ENCODE peak calls at places on chromosomes 6 and 20, in four cellular contexts. W is CD4-positive, CD25-positive, alpha-beta regulatory T cell; G is dorsolateral prefrontal cortex; K is AG04450. R is an unnamed sample.

GRCh38 chr6:128713461-128713860 is 169.5 kb upstream of the LAMA2 start:
- DNase-seq in K (no peak), W (no peak), G (no peak), R (no peak)

GRCh38 chr6:170107606-170108222 is 183.2 kb downstream of the DLL1 start:
- DNase-seq in W (no peak), K (no peak), G (peak; percentile 20), R (no peak)

GRCh38 chr6:37490466-37491015 is 9.2 kb downstream of the CCDC167 start:
- DNase-seq in W (no peak), K (no peak), G (no peak), R (no peak)

GRCh38 chr20:7742479-7742878 is 197.8 kb downstream of the HAO1 start:
- DNase-seq in G (no peak), K (peak; percentile 37), W (no peak), R (no peak)

GRCh38 chr20:57425150-57426013 is 34.2 kb downstream of the RBM38 start:
- DNase-seq in W (no peak), G (no peak), K (no peak), R (no peak)

GRCh38 chr6:52416629-52417151 is 3.5 kb upstream of the EFHC1 start:
- DNase-seq in K (no peak), G (no peak), W (peak; percentile 25), R (peak; percentile 36)

GRCh38 chr20:602357-602970 is 7.6 kb downstream of the TCF15 start:
- DNase-seq in W (no peak), G (no peak), K (no peak), R (no peak)

GRCh38 chr20:61569836-61570235 is 317.8 kb downstream of the CDH4 start:
- DNase-seq in W (no peak), K (no peak), G (no peak), R (no peak)

GRCh38 chr6:32982702-32983492 is 14.5 kb downstream of the BRD2 start:
- DNase-seq in W (no peak), G (no peak), K (no peak), R (no peak)

GRCh38 chr6:91097316-91097878 is 510.5 kb upstream of the MAP3K7 start:
- DNase-seq in G (peak; percentile 60), K (no peak), W (no peak), R (no peak)

GRCh38 chr20:51600016-51600420 is 57.5 kb upstream of the NFATC2 start:
- DNase-seq in K (no peak), G (no peak), W (no peak), R (no peak)

DNA sequence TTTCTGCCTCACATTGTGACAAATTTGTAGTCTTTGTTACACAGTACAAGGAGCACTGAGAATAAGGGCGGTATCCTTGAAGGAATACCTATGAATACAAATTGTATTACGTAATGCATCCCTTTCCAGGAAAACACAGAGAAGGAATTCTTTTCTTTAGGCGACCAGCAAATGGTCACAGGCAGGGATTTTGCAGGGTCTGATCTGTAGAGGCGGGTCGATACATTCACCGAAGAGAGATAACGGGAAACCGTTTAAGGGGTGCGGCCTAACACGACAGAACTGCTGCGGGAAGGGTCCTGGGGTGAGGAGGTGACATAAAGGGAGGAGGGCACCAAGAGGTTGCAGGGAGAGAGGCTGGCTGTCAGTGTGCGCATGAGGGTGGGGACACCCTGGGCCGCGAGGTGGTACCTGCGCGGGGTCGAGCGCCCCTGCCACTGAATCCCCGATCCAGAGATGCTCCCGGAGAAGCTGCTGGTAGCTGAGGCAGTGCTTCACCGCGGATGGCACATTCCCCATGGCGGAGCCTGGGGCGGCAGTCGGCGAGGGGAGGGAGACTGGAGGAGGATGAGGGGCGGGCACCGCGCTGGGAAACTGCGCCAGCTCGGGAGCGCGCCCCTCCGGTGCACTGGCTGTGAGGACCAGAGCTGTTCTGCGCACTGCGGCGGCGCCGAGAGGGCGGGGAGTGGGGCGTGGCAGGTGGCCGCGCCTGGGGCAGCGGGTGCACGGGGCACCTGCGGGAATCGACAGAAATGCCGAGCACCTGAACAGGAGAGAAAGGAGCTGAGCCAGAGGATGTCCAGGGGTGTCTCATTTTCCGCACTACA is at the start of gene HMGCLL1:
- DNase-seq in G (peak; percentile 83), W (no peak), K (no peak), R (peak; percentile 76)
- H3K4me3 ChIP-seq in G (peak within 1 kb of the TSS; percentile 46), W (no peak within 1 kb of the TSS), K (peak within 1 kb of the TSS; percentile 55), R (peak within 1 kb of the TSS; percentile 67)

GRCh38 chr20:2817891-2818595 is 1.9 kb downstream of the TMEM239 start:
- DNase-seq in W (no peak), K (no peak), G (no peak), R (no peak)

GRCh38 chr20:2820896-2821869 is 5.0 kb downstream of the TMEM239 start:
- DNase-seq in G (no peak), W (no peak), K (no peak), R (no peak)

GRCh38 chr20:2820084-2820895 is 4.1 kb downstream of the TMEM239 start:
- DNase-seq in G (no peak), W (no peak), K (no peak), R (no peak)

GRCh38 chr20:2825770-2826169 is 9.6 kb downstream of the TMEM239 start:
- DNase-seq in G (no peak), K (no peak), W (no peak), R (no peak)

DNA sequence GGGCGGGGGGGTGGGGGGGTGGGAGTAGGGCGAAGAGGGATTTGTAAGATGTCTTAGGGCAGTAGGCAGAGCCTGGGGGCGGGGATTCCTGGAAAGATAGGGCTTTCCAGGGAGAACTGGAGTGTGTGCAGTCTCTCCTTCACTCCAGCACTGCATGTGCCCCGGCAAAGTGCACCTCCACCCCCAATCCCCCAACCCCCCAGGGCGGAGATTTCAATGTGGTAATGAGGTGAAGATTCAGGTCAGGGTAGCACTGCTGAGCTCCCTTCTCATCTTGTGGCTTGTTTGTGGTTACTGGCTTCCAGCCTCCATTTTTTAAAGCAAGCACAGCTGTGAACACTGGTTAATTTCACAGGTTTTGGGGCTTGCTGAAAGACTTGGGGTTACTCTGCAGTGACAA is 5.9 kb downstream of the TMEM239 start:
- DNase-seq in G (no peak), W (no peak), K (no peak), R (no peak)
- H3K4me3 ChIP-seq in G (no peak overlapping the region), W (peak overlapping the region; percentile 32), K (no peak overlapping the region), R (no peak overlapping the region)

GRCh38 chr6:87728706-87729105 is 26.7 kb upstream of the AKIRIN2 start:
- DNase-seq in K (no peak), W (no peak), G (no peak), R (no peak)

GRCh38 chr6:87723727-87724078 is 21.7 kb upstream of the AKIRIN2 start:
- DNase-seq in W (no peak), G (no peak), K (no peak), R (no peak)

GRCh38 chr6:87722831-87723726 is 21.0 kb upstream of the AKIRIN2 start:
- DNase-seq in W (no peak), K (peak; percentile 85), G (peak; percentile 80), R (no peak)

GRCh38 chr6:87721311-87721710 is 19.3 kb upstream of the AKIRIN2 start:
- DNase-seq in W (no peak), G (no peak), K (no peak), R (no peak)

DNA sequence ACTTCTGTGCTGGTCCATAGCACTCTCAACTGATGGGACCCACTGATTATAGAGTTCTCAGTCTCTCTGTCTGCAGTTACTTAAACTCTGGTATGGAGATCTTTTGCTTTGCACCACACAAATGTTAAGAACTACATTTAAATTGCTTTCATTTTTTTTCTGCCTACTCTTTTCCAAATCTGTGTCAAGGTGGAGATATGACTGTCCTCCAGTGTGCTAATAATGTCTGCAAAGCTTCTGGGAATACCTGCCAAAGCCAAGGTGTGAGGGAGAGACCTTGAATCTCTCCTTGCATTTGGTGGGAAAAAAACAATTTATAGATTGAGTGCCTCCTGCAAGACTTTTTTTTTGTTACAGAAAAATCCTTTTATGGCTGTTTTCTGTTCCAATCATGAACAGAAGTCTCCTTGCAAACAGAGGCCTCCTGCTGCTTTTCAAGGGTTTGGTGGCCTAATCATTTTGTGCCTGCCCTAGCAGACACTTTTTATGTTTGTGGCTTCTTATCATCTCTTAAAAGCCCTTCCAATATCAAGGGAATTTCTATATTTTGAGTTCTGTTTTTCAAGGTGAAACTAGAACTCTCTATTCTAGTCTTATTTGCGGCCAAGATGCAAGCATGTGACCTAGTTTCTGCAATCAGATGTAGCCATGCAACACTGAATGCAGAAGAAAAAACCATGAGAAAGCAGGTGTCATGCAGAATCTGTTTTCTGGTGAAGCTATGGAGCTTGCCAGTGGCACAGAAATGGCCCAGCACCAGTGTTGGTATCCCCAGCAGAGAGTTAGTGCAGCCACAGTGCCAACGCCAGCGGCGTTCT is 23.2 kb upstream of the AKIRIN2 start:
- DNase-seq in K (no peak), W (no peak), G (no peak), R (no peak)
- H3K4me3 ChIP-seq in K (no peak overlapping the region), W (peak overlapping the region; percentile 49), G (no peak overlapping the region), R (no peak overlapping the region)

DNA sequence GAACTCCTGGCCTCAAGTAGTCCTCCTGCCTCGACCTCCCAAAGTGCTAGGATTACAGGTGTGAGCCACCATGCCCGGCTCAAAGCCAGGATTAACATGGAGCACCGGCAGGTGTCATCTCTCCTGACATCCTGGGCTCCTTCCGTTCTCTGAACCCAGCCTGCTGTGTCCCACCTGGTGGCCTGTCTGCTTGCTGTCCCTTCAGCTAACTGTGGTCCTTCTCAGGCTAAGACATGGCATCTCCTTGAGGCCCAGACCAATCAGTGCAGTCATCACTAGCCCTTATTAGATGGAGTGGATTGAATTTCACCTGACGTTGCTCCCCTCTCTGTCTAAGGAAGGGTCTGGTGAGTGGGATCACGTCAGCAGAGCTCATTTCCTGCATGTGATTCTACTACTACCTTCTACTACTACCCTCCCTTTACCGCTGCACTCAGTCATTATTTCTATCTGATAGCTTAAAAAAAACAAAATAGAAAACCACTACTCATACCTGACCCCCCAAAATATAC is 28.0 kb upstream of the SYNJ2 start:
- DNase-seq in K (no peak), W (no peak), G (no peak), R (no peak)
- H3K4me3 ChIP-seq in K (no peak overlapping the region), W (no peak overlapping the region), G (no peak overlapping the region), R (no peak overlapping the region)